ENCODE peak calls at places on chromosomes 6 and 20, in five cellular contexts. U, L, F, G and V are unnamed samples.

GRCh38 chr6:97282238-97282725 is 734 bp downstream of the MMS22L start:
- DNase-seq in U (no peak), F (no peak), L (no peak), G (no peak), V (no peak)

GRCh38 chr6:117495425-117495824 is 13.0 kb downstream of the DCBLD1 start:
- DNase-seq in F (no peak), U (no peak), L (no peak), G (no peak), V (no peak)

GRCh38 chr20:45835230-45836224 is 1.9 kb downstream of the SNX21 start:
- DNase-seq in G (peak), U (no peak), F (no peak), L (no peak), V (no peak)

GRCh38 chr6:136547336-136547735 is 2.9 kb downstream of the MAP7 start:
- DNase-seq in G (no peak), F (no peak), L (no peak), U (no peak), V (no peak)

GRCh38 chr20:24914388-24915241 is 34.5 kb upstream of the CST7 start:
- DNase-seq in U (no peak), L (no peak), F (no peak), G (no peak), V (no peak)

GRCh38 chr6:158775832-158776231 is 43.3 kb downstream of the EZR start:
- DNase-seq in L (no peak), G (no peak), U (no peak), F (no peak), V (no peak)

GRCh38 chr6:84825461-84825860 is 61.1 kb upstream of the TBX18 start:
- DNase-seq in U (no peak), L (no peak), F (no peak), G (no peak), V (peak)

GRCh38 chr20:50226093-50226974 is 35.7 kb downstream of the CEBPB start:
- DNase-seq in G (peak), L (peak), U (no peak), F (no peak), V (no peak)

GRCh38 chr6:89604662-89605061 is 33.9 kb downstream of the LYRM2 start:
- DNase-seq in F (no peak), U (no peak), G (no peak), L (no peak), V (no peak)

GRCh38 chr6:32152414-32153251 is 894 bp upstream of the PRRT1 start:
- DNase-seq in L (no peak), U (no peak), F (no peak), G (no peak), V (no peak)

GRCh38 chr6:32156891-32157290 is 3.0 kb downstream of the PPT2 start:
- DNase-seq in G (no peak), L (no peak), F (no peak), U (no peak), V (no peak)

GRCh38 chr6:32153835-32154513 is at the start of gene PPT2:
- DNase-seq in L (peak), F (peak), U (peak), G (peak), V (no peak)

GRCh38 chr6:32153252-32153834 is 598 bp upstream of the PPT2 start:
- DNase-seq in G (no peak), L (peak), U (no peak), F (no peak), V (no peak)

DNA sequence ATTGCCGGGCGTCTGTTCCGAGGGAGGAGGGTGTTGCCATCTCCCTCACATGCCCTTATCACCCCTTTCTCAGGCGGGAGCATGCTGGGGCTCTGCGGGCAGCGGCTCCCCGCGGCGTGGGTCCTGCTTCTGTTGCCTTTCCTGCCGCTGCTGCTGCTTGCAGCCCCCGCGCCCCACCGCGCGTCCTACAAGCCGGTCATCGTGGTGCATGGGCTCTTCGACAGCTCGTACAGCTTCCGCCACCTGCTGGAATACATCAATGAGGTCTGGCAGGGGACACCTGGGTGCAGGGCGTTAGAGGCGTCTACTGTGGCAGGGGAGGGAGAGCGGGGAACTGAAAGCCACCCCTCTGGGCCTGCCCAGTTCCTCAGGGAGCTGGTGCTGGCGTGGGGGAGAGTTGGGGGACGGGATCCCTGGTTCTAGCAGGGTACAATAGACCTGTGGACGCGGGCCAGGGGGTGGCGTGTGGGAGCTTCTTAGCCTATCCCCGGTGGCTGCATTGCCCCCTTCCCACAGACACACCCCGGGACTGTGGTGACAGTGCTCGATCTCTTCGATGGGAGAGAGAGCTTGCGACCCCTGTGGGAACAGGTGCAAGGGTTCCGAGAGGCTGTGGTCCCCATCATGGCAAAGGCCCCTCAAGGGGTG is 697 bp downstream of the PPT2 start:
- DNase-seq in L (peak), F (no peak), G (peak), U (peak), V (no peak)
- H3K27ac ChIP-seq in L (peak), F (peak), G (peak), U (peak), V (peak)

DNA sequence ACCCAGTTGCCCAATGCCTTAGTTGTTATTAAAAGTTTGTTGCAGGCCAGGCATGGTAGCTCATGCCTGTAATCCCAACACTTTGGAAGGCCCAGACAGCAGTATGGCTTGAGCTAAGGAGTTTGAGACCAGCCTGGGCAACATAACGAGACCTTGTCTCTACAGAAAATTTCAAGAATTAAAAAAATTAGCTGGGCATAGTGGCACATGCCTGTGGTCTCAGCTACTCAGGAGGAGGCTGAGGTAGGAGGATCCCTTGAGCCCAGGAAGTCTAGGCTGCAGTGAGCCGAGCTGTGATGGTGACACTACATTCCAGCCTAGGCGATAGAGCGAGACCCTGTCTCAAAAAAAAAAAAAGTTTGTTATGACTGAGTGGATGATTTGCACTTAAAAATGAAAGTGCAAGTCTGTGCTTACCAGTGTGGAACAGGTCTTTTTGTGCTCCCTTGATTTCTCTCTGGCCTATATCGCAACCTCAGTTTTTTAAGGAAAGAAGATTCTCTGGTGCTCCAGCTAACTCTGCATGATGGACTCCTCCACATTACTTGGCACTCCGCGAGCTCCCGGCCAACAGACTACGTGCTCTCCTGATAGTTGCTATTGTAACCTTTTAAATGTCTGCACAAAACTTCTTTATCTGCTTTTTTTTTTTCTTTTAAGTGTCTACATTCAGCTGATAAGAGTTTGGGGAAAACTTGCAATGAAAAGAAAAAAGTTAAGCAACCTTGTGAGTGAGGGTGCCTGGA is 22.1 kb downstream of the ZKSCAN3 start:
- DNase-seq in L (no peak), U (no peak), F (no peak), G (no peak), V (no peak)
- H3K27ac ChIP-seq in L (no peak), U (no peak), F (no peak), G (no peak), V (no peak)

DNA sequence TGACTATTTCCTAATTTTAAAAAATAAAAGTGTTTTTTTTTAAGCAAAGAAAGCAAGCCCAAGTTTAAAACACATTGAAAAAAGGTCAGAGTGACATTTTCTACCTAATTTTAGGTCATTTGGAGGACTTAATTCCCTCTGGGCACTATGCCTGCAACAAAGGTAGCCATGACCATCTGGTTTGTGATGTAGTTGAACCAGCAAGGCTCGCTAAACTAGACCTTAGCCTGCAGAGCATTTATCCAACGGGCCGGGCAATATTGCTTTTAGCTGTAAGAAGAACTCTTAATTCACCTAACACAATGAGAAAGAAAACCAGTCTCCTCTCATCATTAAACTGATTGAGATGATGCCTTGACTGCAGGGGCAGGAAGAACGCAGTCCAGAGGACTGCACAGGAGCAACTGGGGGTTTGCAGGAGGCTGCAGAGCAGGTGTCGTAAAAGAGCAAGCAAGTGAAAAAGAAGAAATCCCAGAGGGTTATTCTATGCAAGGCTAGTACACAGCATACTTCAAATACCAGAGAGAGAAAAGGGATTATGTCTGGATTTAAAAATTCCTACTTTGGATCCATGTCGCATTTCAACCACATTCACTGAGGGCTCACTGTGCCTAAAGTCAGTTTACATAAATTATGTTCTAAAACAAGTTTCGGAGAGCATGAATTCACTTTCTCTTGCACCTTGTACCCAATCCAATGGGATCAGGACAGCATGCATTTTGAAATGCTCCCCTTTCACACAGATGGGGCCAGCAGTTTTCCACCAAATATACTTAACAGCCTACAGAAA is 12.8 kb downstream of the TRAF3IP2 start:
- DNase-seq in F (no peak), G (no peak), U (no peak), L (no peak), V (no peak)
- H3K27ac ChIP-seq in F (peak), G (peak), U (no peak), L (peak), V (peak)

GRCh38 chr6:168834188-168834587 is 393.2 kb downstream of the SMOC2 start:
- DNase-seq in U (no peak), L (no peak), F (no peak), G (no peak), V (no peak)
- H3K27ac ChIP-seq in U (no peak), L (no peak), F (no peak), G (no peak), V (no peak)

GRCh38 chr6:137707590-137708360 is 159.3 kb upstream of the TNFAIP3 start:
- DNase-seq in F (peak), U (peak), G (peak), L (peak), V (peak)

GRCh38 chr6:137707038-137707589 is 159.9 kb upstream of the TNFAIP3 start:
- DNase-seq in U (no peak), F (no peak), L (no peak), G (no peak), V (no peak)

GRCh38 chr6:137704802-137705165 is 162.3 kb upstream of the TNFAIP3 start:
- DNase-seq in F (no peak), L (no peak), U (no peak), G (no peak), V (no peak)

GRCh38 chr6:137705166-137706064 is 161.6 kb upstream of the TNFAIP3 start:
- DNase-seq in G (peak), L (peak), F (no peak), U (peak), V (no peak)

DNA sequence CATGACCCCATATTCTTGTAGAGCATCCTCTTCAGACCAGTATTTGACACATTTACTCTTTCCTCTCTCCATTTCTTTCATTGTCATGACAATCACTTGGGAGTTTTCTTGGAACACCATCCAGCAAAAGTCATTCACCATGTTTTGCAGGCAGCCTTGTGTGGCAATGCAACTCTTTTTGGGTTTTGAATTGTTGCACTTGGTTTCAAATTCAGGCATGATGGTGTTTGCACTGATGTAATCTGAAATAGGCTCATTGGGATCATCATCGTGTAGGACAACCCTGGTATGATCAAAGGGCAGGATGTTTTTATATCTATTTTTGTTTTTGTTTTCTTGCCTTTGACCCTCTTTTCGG is 161.0 kb upstream of the TNFAIP3 start:
- DNase-seq in L (no peak), U (no peak), G (no peak), F (no peak), V (no peak)
- H3K27ac ChIP-seq in L (no peak), U (no peak), G (no peak), F (no peak), V (no peak)

DNA sequence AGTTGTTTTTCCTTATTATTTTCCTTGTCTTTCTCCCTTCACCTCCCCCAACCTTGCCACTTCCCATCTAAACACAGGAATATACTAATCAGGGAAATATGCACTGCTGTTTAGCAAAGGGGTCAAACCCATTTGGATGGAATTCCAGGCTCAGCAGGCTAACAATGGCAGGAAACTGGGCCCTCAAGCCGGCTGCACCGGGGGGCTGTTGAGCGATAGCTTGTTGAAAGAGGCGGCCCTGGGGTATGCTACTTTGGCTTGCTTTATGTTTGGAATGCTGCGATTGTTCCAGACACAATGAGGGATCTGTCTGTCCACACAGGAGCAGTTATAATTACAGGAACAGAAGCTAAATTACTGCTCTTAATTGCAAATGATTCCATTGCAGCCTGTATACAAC is 112.7 kb downstream of the TMEM170B start:
- DNase-seq in L (no peak), G (no peak), U (no peak), F (peak), V (no peak)
- H3K27ac ChIP-seq in L (peak), G (no peak), U (no peak), F (peak), V (no peak)

DNA sequence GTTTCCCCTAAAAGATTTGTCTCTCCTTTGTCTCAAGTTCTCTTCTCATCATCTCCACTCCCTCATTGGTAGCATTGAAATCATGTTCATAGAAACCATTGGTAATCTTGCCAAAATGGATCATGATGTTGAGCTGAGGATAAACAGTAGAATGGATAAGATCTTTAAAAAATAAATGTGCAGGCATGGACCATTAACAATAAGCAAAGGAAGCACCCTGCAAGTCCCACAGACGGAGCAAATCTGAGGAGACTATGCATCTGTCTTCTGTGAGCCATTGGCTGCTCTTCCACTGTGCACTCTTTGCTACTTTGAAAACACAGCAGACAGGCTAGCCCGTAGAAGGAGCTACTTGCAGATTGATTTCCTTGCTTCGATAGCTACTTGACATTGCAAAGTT is 535.0 kb downstream of the PKHD1 start:
- DNase-seq in U (no peak), G (no peak), F (no peak), L (no peak), V (no peak)
- H3K27ac ChIP-seq in U (no peak), G (no peak), F (no peak), L (no peak), V (no peak)

GRCh38 chr6:71080151-71080550 is 123.3 kb upstream of the B3GAT2 start:
- DNase-seq in F (no peak), G (no peak), U (no peak), L (no peak), V (no peak)

GRCh38 chr6:71082033-71082620 is 125.3 kb upstream of the B3GAT2 start:
- DNase-seq in G (no peak), F (no peak), U (no peak), L (no peak), V (no peak)

GRCh38 chr6:71077655-71078054 is 120.8 kb upstream of the B3GAT2 start:
- DNase-seq in L (no peak), G (no peak), F (no peak), U (no peak), V (no peak)

GRCh38 chr6:71079707-71080106 is 122.8 kb upstream of the B3GAT2 start:
- DNase-seq in U (no peak), G (no peak), L (no peak), F (no peak), V (no peak)

DNA sequence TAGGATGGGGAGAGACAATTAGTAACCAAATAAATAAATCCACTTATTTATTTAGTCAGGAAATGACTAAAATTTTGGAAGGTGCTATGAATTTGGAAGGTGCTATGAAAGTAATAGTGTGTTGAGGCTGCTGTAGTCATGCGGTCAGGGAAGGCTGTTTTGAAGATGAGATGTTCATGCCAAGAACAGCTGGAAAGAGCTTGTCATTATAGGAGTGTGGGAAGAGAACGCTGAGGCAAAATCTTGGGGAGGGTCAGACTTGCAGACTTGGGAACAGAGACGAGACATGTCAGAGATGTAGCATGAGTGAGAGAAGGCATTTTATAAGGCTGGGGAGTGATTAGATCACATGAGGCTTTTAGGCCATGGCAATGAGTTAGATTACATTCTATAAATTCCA is 123.9 kb upstream of the B3GAT2 start:
- DNase-seq in F (peak), L (no peak), G (no peak), U (no peak), V (no peak)
- H3K27ac ChIP-seq in F (no peak), L (peak), G (no peak), U (no peak), V (no peak)

DNA sequence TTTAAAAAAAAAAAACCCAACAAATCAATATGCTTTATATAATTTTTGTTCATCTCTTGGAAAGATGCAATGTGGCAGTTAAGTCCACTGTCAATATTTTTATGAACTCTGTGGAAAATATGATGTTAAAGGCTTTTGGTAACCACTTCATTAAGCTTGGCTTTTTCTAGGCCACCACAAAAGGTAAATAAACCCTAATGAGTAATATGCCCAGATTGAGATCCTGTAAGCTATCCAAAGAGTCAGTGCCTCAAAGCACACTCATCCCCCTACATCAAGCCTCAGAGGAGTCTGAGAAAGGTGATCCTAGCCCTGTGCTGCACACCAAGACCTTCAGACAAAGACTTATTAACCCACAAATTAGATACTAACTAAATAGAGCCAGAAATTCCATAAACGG is 121.1 kb downstream of the CDC5L start:
- DNase-seq in F (peak), U (no peak), G (no peak), L (no peak), V (no peak)
- H3K27ac ChIP-seq in F (no peak), U (no peak), G (no peak), L (no peak), V (no peak)